ENCODE peak calls at places on chromosomes 7 and 10, in ten cellular contexts. N is AG09319; F is naive thymus-derived CD8-positive, alpha-beta T cell; C is uterus; P is GM12865; Y is astrocyte; K is EL; V is mucosa of gallbladder; T is myocyte; J is cardiac muscle cell. D is an unnamed sample.

GRCh38 chr10:11610855-11611247 is 599 bp downstream of the USP6NL start:
- DNase-seq in N (peak), F (peak), C (peak), P (peak), Y (no peak), K (peak), V (peak), T (peak), J (peak), D (peak)

GRCh38 chr10:132510174-132510611 is 27.4 kb upstream of the INPP5A start:
- DNase-seq in N (no peak), F (no peak), C (peak), P (no peak), Y (no peak), K (no peak), V (no peak), T (no peak), J (no peak), D (no peak)

GRCh38 chr10:22280078-22280477 is 36.1 kb upstream of the COMMD3 start:
- DNase-seq in N (no peak), F (no peak), C (no peak), P (no peak), Y (no peak), K (no peak), V (no peak), T (no peak), J (no peak), D (no peak)

GRCh38 chr7:151689196-151689971 is 169.7 kb upstream of the RHEB start:
- DNase-seq in N (no peak), F (no peak), C (no peak), P (no peak), Y (peak), K (no peak), V (peak), T (no peak), J (no peak), D (no peak)

GRCh38 chr10:103838851-103839512 is 16.4 kb downstream of the SH3PXD2A start:
- DNase-seq in N (no peak), F (no peak), C (no peak), P (no peak), Y (no peak), K (no peak), V (no peak), T (no peak), J (no peak), D (no peak)

GRCh38 chr7:33719059-33719581 is 186.2 kb upstream of the BMPER start:
- DNase-seq in N (no peak), F (no peak), C (no peak), P (no peak), Y (no peak), K (no peak), V (peak), T (peak), J (peak), D (peak)

GRCh38 chr10:12394236-12395033 is 45.1 kb downstream of the CAMK1D start:
- DNase-seq in N (no peak), F (no peak), C (no peak), P (no peak), Y (peak), K (peak), V (no peak), T (no peak), J (no peak), D (no peak)

GRCh38 chr10:90621577-90621976 is 236.3 kb downstream of the HTR7 start:
- DNase-seq in N (no peak), F (no peak), C (no peak), P (no peak), Y (no peak), K (peak), V (no peak), T (peak), J (peak), D (no peak)

GRCh38 chr7:42071372-42072261 is 165.4 kb downstream of the GLI3 start:
- DNase-seq in N (peak), F (no peak), C (no peak), P (no peak), Y (peak), K (no peak), V (no peak), T (no peak), J (peak), D (peak)